ENCODE peak calls at places on chromosomes 11 and 22, in six cellular contexts. One of them, this sample, is unnamed.

GRCh38 chr11:11476499-11476898 is 123.4 kb upstream of the CSNK2A3 start:
- DNase-seq in neural progenitor cell: no peak
- DNase-seq in hepatocyte: no peak
- DNase-seq in GM23248: no peak
- DNase-seq in MM.1S: no peak
- DNase-seq in PC-3: no peak
- DNase-seq in this sample: no peak

GRCh38 chr11:76787911-76788596 is 4.9 kb downstream of the TSKU start:
- DNase-seq in PC-3: no peak
- DNase-seq in neural progenitor cell: no peak
- DNase-seq in hepatocyte: peak; percentile 57
- DNase-seq in MM.1S: no peak
- DNase-seq in GM23248: peak; percentile 69
- DNase-seq in this sample: no peak

GRCh38 chr22:30182365-30182764 is 64.2 kb downstream of the LIF start:
- DNase-seq in MM.1S: no peak
- DNase-seq in PC-3: no peak
- DNase-seq in hepatocyte: no peak
- DNase-seq in GM23248: no peak
- DNase-seq in neural progenitor cell: no peak
- DNase-seq in this sample: no peak

GRCh38 chr22:48871176-48871840 is 956.4 kb downstream of the BRD1 start:
- DNase-seq in hepatocyte: no peak
- DNase-seq in GM23248: no peak
- DNase-seq in PC-3: no peak
- DNase-seq in neural progenitor cell: no peak
- DNase-seq in MM.1S: no peak
- DNase-seq in this sample: no peak

GRCh38 chr11:94604496-94604895 is 37.3 kb downstream of the PIWIL4 start:
- DNase-seq in MM.1S: no peak
- DNase-seq in neural progenitor cell: no peak
- DNase-seq in PC-3: peak; percentile 36
- DNase-seq in hepatocyte: no peak
- DNase-seq in GM23248: peak; percentile 14
- DNase-seq in this sample: no peak

GRCh38 chr11:65056999-65057398 is 1.4 kb downstream of the NAALADL1 start:
- DNase-seq in MM.1S: no peak
- DNase-seq in PC-3: no peak
- DNase-seq in hepatocyte: no peak
- DNase-seq in neural progenitor cell: no peak
- DNase-seq in GM23248: no peak
- DNase-seq in this sample: no peak

GRCh38 chr11:71055925-71056324 is 196.5 kb downstream of the SHANK2 start:
- DNase-seq in MM.1S: no peak
- DNase-seq in neural progenitor cell: no peak
- DNase-seq in PC-3: no peak
- DNase-seq in hepatocyte: no peak
- DNase-seq in GM23248: no peak
- DNase-seq in this sample: no peak

GRCh38 chr22:22855085-22855484 is 32.5 kb upstream of the IGLL5 start:
- DNase-seq in PC-3: no peak
- DNase-seq in hepatocyte: no peak
- DNase-seq in MM.1S: no peak
- DNase-seq in neural progenitor cell: no peak
- DNase-seq in GM23248: no peak
- DNase-seq in this sample: no peak

GRCh38 chr11:10622957-10623787 is 54.7 kb upstream of the LYVE1 start:
- DNase-seq in neural progenitor cell: no peak
- DNase-seq in GM23248: no peak
- DNase-seq in MM.1S: no peak
- DNase-seq in PC-3: peak; percentile 37
- DNase-seq in hepatocyte: no peak
- DNase-seq in this sample: peak; percentile 27

GRCh38 chr11:104916442-104916841 is 18.2 kb upstream of the CASP12 start:
- DNase-seq in MM.1S: no peak
- DNase-seq in GM23248: peak; percentile 5
- DNase-seq in neural progenitor cell: no peak
- DNase-seq in hepatocyte: no peak
- DNase-seq in PC-3: no peak
- DNase-seq in this sample: no peak

GRCh38 chr22:20553947-20554741 is 46.7 kb downstream of the MED15 start:
- DNase-seq in hepatocyte: no peak
- DNase-seq in GM23248: no peak
- DNase-seq in neural progenitor cell: no peak
- DNase-seq in PC-3: no peak
- DNase-seq in MM.1S: no peak
- DNase-seq in this sample: no peak
- H3K4me1 ChIP-seq in hepatocyte: peaks cover 40% of the 10 kb centered on the region
- H3K4me1 ChIP-seq in GM23248: peaks cover 41% of the 10 kb centered on the region
- H3K4me1 ChIP-seq in neural progenitor cell: peaks cover 23% of the 10 kb centered on the region
- H3K4me1 ChIP-seq in PC-3: no peaks in the 10 kb centered on the region
- H3K4me1 ChIP-seq in MM.1S: no peaks in the 10 kb centered on the region
- H3K4me1 ChIP-seq in this sample: no peaks in the 10 kb centered on the region

DNA sequence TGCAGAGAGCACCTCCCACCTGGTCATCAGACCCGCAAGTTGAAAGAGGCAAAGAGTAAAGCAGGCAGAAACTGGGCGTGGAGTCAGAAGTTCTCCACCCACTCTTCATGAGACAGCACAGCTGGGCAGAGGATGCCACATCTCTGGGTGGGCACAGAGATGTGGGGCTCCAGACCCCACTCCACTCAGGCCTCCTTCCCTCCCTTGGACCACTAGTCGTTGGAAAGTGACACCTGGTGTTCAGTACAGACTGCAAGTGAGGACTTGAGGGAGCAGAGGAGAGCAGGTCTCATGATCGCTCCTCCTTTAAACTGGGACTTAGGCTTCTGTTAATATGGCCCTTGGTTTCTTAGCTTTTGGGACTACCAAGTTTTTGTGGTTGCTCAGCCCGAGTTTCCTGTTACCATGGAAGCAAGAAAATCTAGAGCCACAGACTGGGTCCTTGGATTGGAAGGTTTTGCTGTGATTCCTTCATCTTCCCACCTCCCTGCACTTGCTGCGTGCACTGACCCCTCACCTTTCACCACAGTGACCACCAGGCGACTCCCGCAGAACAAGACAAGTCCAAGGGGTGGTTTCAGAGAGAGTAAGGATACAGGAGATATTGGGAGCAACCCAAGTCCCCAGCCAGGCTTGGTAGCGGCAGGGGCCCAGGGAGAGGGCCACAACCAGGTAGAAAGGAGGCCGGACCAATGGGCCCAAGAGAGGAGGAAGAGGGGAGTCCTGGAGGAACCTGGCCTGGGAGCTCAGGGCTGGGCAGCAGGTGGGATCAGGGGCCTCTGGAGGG is 20.9 kb downstream of the CSF2RB start:
- DNase-seq in MM.1S: no peak
- DNase-seq in PC-3: no peak
- DNase-seq in hepatocyte: no peak
- DNase-seq in GM23248: no peak
- DNase-seq in neural progenitor cell: no peak
- DNase-seq in this sample: no peak
- H2AFZ ChIP-seq in MM.1S: no peak overlapping the region
- H2AFZ ChIP-seq in PC-3: no peak overlapping the region
- H2AFZ ChIP-seq in hepatocyte: no peak overlapping the region
- H2AFZ ChIP-seq in GM23248: no peak overlapping the region
- H2AFZ ChIP-seq in neural progenitor cell: no peak overlapping the region
- H2AFZ ChIP-seq in this sample: no peak overlapping the region

GRCh38 chr11:120131941-120132644 is 5.8 kb downstream of the TRIM29 start:
- DNase-seq in GM23248: no peak
- DNase-seq in hepatocyte: no peak
- DNase-seq in neural progenitor cell: no peak
- DNase-seq in PC-3: no peak
- DNase-seq in MM.1S: no peak
- DNase-seq in this sample: no peak
- TF ChIP-seq EZH2phosphoT487 in GM23248: no peak
- TF ChIP-seq EZH2phosphoT487 in hepatocyte: no peak
- TF ChIP-seq EZH2phosphoT487 in neural progenitor cell: no peak
- TF ChIP-seq EZH2phosphoT487 in PC-3: no peak
- TF ChIP-seq EZH2phosphoT487 in MM.1S: no peak
- TF ChIP-seq EZH2phosphoT487 in this sample: no peak

GRCh38 chr11:47268448-47269001 is 1.4 kb upstream of the MADD start:
- DNase-seq in MM.1S: no peak
- DNase-seq in hepatocyte: no peak
- DNase-seq in GM23248: no peak
- DNase-seq in PC-3: no peak
- DNase-seq in neural progenitor cell: no peak
- DNase-seq in this sample: no peak
- H3K4me1 ChIP-seq in MM.1S: peaks cover 26% of the 10 kb centered on the region
- H3K4me1 ChIP-seq in hepatocyte: peaks cover 11% of the 10 kb centered on the region
- H3K4me1 ChIP-seq in GM23248: peaks cover 36% of the 10 kb centered on the region
- H3K4me1 ChIP-seq in PC-3: peaks cover 30% of the 10 kb centered on the region
- H3K4me1 ChIP-seq in neural progenitor cell: peaks cover 18% of the 10 kb centered on the region
- H3K4me1 ChIP-seq in this sample: peaks cover 53% of the 10 kb centered on the region

GRCh38 chr11:107708787-107709186 is 3.1 kb downstream of the SLN start:
- DNase-seq in GM23248: no peak
- DNase-seq in hepatocyte: no peak
- DNase-seq in PC-3: no peak
- DNase-seq in MM.1S: no peak
- DNase-seq in neural progenitor cell: no peak
- DNase-seq in this sample: no peak

GRCh38 chr11:107706531-107706930 is 5.3 kb downstream of the SLN start:
- DNase-seq in PC-3: no peak
- DNase-seq in neural progenitor cell: no peak
- DNase-seq in MM.1S: no peak
- DNase-seq in hepatocyte: no peak
- DNase-seq in GM23248: no peak
- DNase-seq in this sample: no peak

GRCh38 chr11:107710301-107710700 is 1.6 kb downstream of the SLN start:
- DNase-seq in hepatocyte: no peak
- DNase-seq in MM.1S: no peak
- DNase-seq in GM23248: no peak
- DNase-seq in neural progenitor cell: no peak
- DNase-seq in PC-3: no peak
- DNase-seq in this sample: no peak

GRCh38 chr11:107707128-107707760 is 4.6 kb downstream of the SLN start:
- DNase-seq in hepatocyte: no peak
- DNase-seq in GM23248: no peak
- DNase-seq in neural progenitor cell: no peak
- DNase-seq in MM.1S: no peak
- DNase-seq in PC-3: no peak
- DNase-seq in this sample: no peak

DNA sequence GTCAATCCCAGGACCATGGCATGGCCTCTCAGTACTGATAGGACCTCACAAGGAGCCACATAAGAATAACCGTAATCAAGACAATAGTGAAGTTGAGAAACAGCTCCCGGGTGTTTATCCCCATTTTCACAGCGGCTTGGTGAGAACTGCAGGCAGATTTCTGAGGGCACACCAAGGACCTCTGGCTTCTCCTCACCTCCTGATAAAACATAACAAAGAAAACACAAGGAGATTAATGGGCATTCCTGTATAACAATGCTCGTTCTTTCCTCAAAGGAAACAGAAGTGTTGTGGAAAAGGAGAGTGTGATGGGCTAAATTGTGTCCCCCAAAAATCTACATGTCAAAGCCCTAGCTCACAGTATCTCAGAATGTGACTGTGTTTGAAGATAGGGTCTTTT is 4.0 kb downstream of the SLN start:
- DNase-seq in neural progenitor cell: no peak
- DNase-seq in PC-3: no peak
- DNase-seq in GM23248: no peak
- DNase-seq in hepatocyte: no peak
- DNase-seq in MM.1S: no peak
- DNase-seq in this sample: no peak
- H2AFZ ChIP-seq in neural progenitor cell: no peak overlapping the region
- H2AFZ ChIP-seq in PC-3: no peak overlapping the region
- H2AFZ ChIP-seq in GM23248: no peak overlapping the region
- H2AFZ ChIP-seq in hepatocyte: no peak overlapping the region
- H2AFZ ChIP-seq in MM.1S: no peak overlapping the region
- H2AFZ ChIP-seq in this sample: no peak overlapping the region

GRCh38 chr22:45551310-45552016 is 48.8 kb downstream of the FBLN1 start:
- DNase-seq in MM.1S: no peak
- DNase-seq in GM23248: peak; percentile 39
- DNase-seq in neural progenitor cell: no peak
- DNase-seq in hepatocyte: peak; percentile 9
- DNase-seq in PC-3: no peak
- DNase-seq in this sample: no peak
- TF ChIP-seq EZH2phosphoT487 in MM.1S: no peak
- TF ChIP-seq EZH2phosphoT487 in GM23248: no peak
- TF ChIP-seq EZH2phosphoT487 in neural progenitor cell: no peak
- TF ChIP-seq EZH2phosphoT487 in hepatocyte: no peak
- TF ChIP-seq EZH2phosphoT487 in PC-3: no peak
- TF ChIP-seq EZH2phosphoT487 in this sample: no peak